ENCODE peak calls at places on chromosomes 2 and 18, in six cellular contexts. One of them, this sample, is unnamed.
A peak's percentile ranks its signal among the peaks of the same experiment; 100 is the strongest.

GRCh38 chr18:13500891-13501887 is 225.2 kb downstream of the FAM210A start:
- DNase-seq in neural progenitor cell: no peak
- DNase-seq in HCEC 1CT: no peak
- DNase-seq in dorsolateral prefrontal cortex: peak; percentile 70
- DNase-seq in activated CD8-positive, alpha-beta memory T cell treated with anti-CD3 and anti-CD28 coated beads for 1 hour: no peak
- DNase-seq in EL: peak; percentile 16
- DNase-seq in this sample: peak; percentile 72

GRCh38 chr2:154908312-154908711 is 209.8 kb downstream of the KCNJ3 start:
- DNase-seq in EL: no peak
- DNase-seq in HCEC 1CT: no peak
- DNase-seq in dorsolateral prefrontal cortex: no peak
- DNase-seq in activated CD8-positive, alpha-beta memory T cell treated with anti-CD3 and anti-CD28 coated beads for 1 hour: no peak
- DNase-seq in neural progenitor cell: no peak
- DNase-seq in this sample: no peak

GRCh38 chr2:79219383-79219988 is 59.9 kb upstream of the REG3A start:
- DNase-seq in EL: peak; percentile 0
- DNase-seq in neural progenitor cell: peak; percentile 74
- DNase-seq in dorsolateral prefrontal cortex: no peak
- DNase-seq in activated CD8-positive, alpha-beta memory T cell treated with anti-CD3 and anti-CD28 coated beads for 1 hour: no peak
- DNase-seq in HCEC 1CT: peak; percentile 16
- DNase-seq in this sample: no peak

GRCh38 chr2:84055816-84056215 is 403.3 kb downstream of the SUCLG1 start:
- DNase-seq in neural progenitor cell: no peak
- DNase-seq in EL: no peak
- DNase-seq in HCEC 1CT: no peak
- DNase-seq in dorsolateral prefrontal cortex: no peak
- DNase-seq in activated CD8-positive, alpha-beta memory T cell treated with anti-CD3 and anti-CD28 coated beads for 1 hour: no peak
- DNase-seq in this sample: no peak

GRCh38 chr18:60910534-60910933 is 422.7 kb upstream of the CDH20 start:
- DNase-seq in HCEC 1CT: peak; percentile 14
- DNase-seq in dorsolateral prefrontal cortex: no peak
- DNase-seq in activated CD8-positive, alpha-beta memory T cell treated with anti-CD3 and anti-CD28 coated beads for 1 hour: no peak
- DNase-seq in neural progenitor cell: no peak
- DNase-seq in EL: no peak
- DNase-seq in this sample: no peak

GRCh38 chr2:181106789-181107418 is 126.5 kb downstream of the UBE2E3 start:
- DNase-seq in EL: peak; percentile 91
- DNase-seq in neural progenitor cell: no peak
- DNase-seq in activated CD8-positive, alpha-beta memory T cell treated with anti-CD3 and anti-CD28 coated beads for 1 hour: no peak
- DNase-seq in HCEC 1CT: peak; percentile 97
- DNase-seq in dorsolateral prefrontal cortex: no peak
- DNase-seq in this sample: peak; percentile 78

GRCh38 chr2:227447606-227448005 is 24.4 kb upstream of the AGFG1 start:
- DNase-seq in EL: peak; percentile 76
- DNase-seq in HCEC 1CT: peak; percentile 70
- DNase-seq in neural progenitor cell: no peak
- DNase-seq in dorsolateral prefrontal cortex: no peak
- DNase-seq in activated CD8-positive, alpha-beta memory T cell treated with anti-CD3 and anti-CD28 coated beads for 1 hour: no peak
- DNase-seq in this sample: no peak

GRCh38 chr2:238786379-238786778 is 61.5 kb upstream of the TWIST2 start:
- DNase-seq in EL: peak; percentile 72
- DNase-seq in HCEC 1CT: no peak
- DNase-seq in dorsolateral prefrontal cortex: no peak
- DNase-seq in neural progenitor cell: no peak
- DNase-seq in activated CD8-positive, alpha-beta memory T cell treated with anti-CD3 and anti-CD28 coated beads for 1 hour: no peak
- DNase-seq in this sample: no peak

GRCh38 chr2:3741867-3742602 is 38.7 kb downstream of the DCDC2C start:
- DNase-seq in dorsolateral prefrontal cortex: no peak
- DNase-seq in activated CD8-positive, alpha-beta memory T cell treated with anti-CD3 and anti-CD28 coated beads for 1 hour: no peak
- DNase-seq in HCEC 1CT: no peak
- DNase-seq in EL: no peak
- DNase-seq in neural progenitor cell: peak; percentile 18
- DNase-seq in this sample: no peak

GRCh38 chr2:239895116-239895515 is 130.0 kb downstream of the NDUFA10 start:
- DNase-seq in neural progenitor cell: no peak
- DNase-seq in dorsolateral prefrontal cortex: no peak
- DNase-seq in activated CD8-positive, alpha-beta memory T cell treated with anti-CD3 and anti-CD28 coated beads for 1 hour: no peak
- DNase-seq in HCEC 1CT: no peak
- DNase-seq in EL: no peak
- DNase-seq in this sample: no peak

GRCh38 chr2:206968139-206969086 is 29.1 kb downstream of the CPO start:
- DNase-seq in EL: no peak
- DNase-seq in dorsolateral prefrontal cortex: no peak
- DNase-seq in neural progenitor cell: no peak
- DNase-seq in activated CD8-positive, alpha-beta memory T cell treated with anti-CD3 and anti-CD28 coated beads for 1 hour: no peak
- DNase-seq in HCEC 1CT: no peak
- DNase-seq in this sample: no peak

GRCh38 chr2:210199186-210199765 is 26.0 kb downstream of the ACADL start:
- DNase-seq in dorsolateral prefrontal cortex: no peak
- DNase-seq in EL: peak; percentile 26
- DNase-seq in HCEC 1CT: peak; percentile 53
- DNase-seq in activated CD8-positive, alpha-beta memory T cell treated with anti-CD3 and anti-CD28 coated beads for 1 hour: no peak
- DNase-seq in neural progenitor cell: peak; percentile 12
- DNase-seq in this sample: no peak

GRCh38 chr2:239250216-239251071 is 150.4 kb downstream of the HDAC4 start:
- DNase-seq in activated CD8-positive, alpha-beta memory T cell treated with anti-CD3 and anti-CD28 coated beads for 1 hour: no peak
- DNase-seq in neural progenitor cell: no peak
- DNase-seq in dorsolateral prefrontal cortex: peak; percentile 36
- DNase-seq in EL: no peak
- DNase-seq in HCEC 1CT: no peak
- DNase-seq in this sample: no peak

GRCh38 chr2:234989183-234989701 is 37.4 kb downstream of the SH3BP4 start:
- DNase-seq in activated CD8-positive, alpha-beta memory T cell treated with anti-CD3 and anti-CD28 coated beads for 1 hour: no peak
- DNase-seq in dorsolateral prefrontal cortex: peak; percentile 67
- DNase-seq in neural progenitor cell: no peak
- DNase-seq in EL: no peak
- DNase-seq in HCEC 1CT: no peak
- DNase-seq in this sample: peak; percentile 89

GRCh38 chr18:79988925-79989361 is 580 bp upstream of the TXNL4A start:
- DNase-seq in EL: peak; percentile 36
- DNase-seq in dorsolateral prefrontal cortex: no peak
- DNase-seq in HCEC 1CT: peak; percentile 22
- DNase-seq in neural progenitor cell: peak; percentile 66
- DNase-seq in activated CD8-positive, alpha-beta memory T cell treated with anti-CD3 and anti-CD28 coated beads for 1 hour: no peak
- DNase-seq in this sample: peak; percentile 23

GRCh38 chr2:191688934-191689695 is 11.2 kb downstream of the NABP1 start:
- DNase-seq in activated CD8-positive, alpha-beta memory T cell treated with anti-CD3 and anti-CD28 coated beads for 1 hour: no peak
- DNase-seq in HCEC 1CT: peak; percentile 83
- DNase-seq in EL: peak; percentile 88
- DNase-seq in neural progenitor cell: no peak
- DNase-seq in dorsolateral prefrontal cortex: no peak
- DNase-seq in this sample: peak; percentile 85